ENCODE peak calls at places on chromosome 18, in eight cellular contexts. P, A, J, T, Z, H, C and E are unnamed samples.

GRCh38 chr18:63258749-63259580 is 60.6 kb downstream of the BCL2 start:
- DNase-seq in H (no peak), A (no peak), P (no peak), J (no peak), T (no peak), C (no peak), Z (no peak), E (peak; percentile 8)

GRCh38 chr18:38459086-38459485 is 893.5 kb upstream of the CELF4 start:
- DNase-seq in Z (no peak), T (no peak), P (no peak), J (peak; percentile 9), A (no peak), H (no peak), C (no peak), E (no peak)

GRCh38 chr18:76923485-76924085 is 101.2 kb downstream of the ZNF236 start:
- DNase-seq in Z (no peak), P (peak; percentile 65), H (no peak), C (peak; percentile 42), T (peak; percentile 77), A (peak; percentile 45), J (no peak), E (peak; percentile 63)

GRCh38 chr18:75213610-75214009 is 3.0 kb downstream of the TSHZ1 start:
- DNase-seq in Z (no peak), H (no peak), A (no peak), T (no peak), C (peak; percentile 14), P (no peak), J (no peak), E (no peak)

GRCh38 chr18:44765451-44765850 is 84.8 kb downstream of the SETBP1 start:
- DNase-seq in H (no peak), T (no peak), A (no peak), J (no peak), C (no peak), Z (no peak), P (no peak), E (no peak)

GRCh38 chr18:50268022-50268747 is 1.9 kb upstream of the CFAP53 start:
- DNase-seq in P (peak; percentile 94), Z (peak; percentile 91), J (peak; percentile 79), H (peak; percentile 72), T (peak; percentile 95), A (peak; percentile 79), C (no peak), E (peak; percentile 92)

GRCh38 chr18:78639597-78639950 is 340.0 kb upstream of the SALL3 start:
- DNase-seq in A (no peak), J (no peak), Z (peak; percentile 27), C (no peak), H (no peak), P (no peak), T (no peak), E (no peak)

GRCh38 chr18:9673296-9674251 is 34.5 kb upstream of the RAB31 start:
- DNase-seq in T (no peak), C (peak; percentile 74), H (no peak), P (peak; percentile 57), J (no peak), Z (no peak), A (peak; percentile 85), E (peak; percentile 51)

GRCh38 chr18:50439460-50440015 is 64.7 kb downstream of the SKA1 start:
- DNase-seq in J (no peak), C (no peak), P (no peak), A (no peak), Z (no peak), H (no peak), T (no peak), E (no peak)

GRCh38 chr18:58549814-58550339 is 79.0 kb downstream of the ALPK2 start:
- DNase-seq in A (no peak), Z (no peak), P (no peak), J (no peak), H (no peak), C (no peak), T (no peak), E (no peak)

GRCh38 chr18:70072678-70073077 is 125.0 kb upstream of the CD226 start:
- DNase-seq in H (no peak), T (no peak), C (no peak), Z (no peak), A (no peak), P (no peak), J (no peak), E (no peak)

GRCh38 chr18:77165489-77166415 is 33.2 kb upstream of the MBP start:
- DNase-seq in H (no peak), Z (peak; percentile 67), C (no peak), A (peak; percentile 16), J (peak; percentile 84), T (no peak), P (no peak), E (no peak)

GRCh38 chr18:13281406-13281805 is 62.8 kb downstream of the LDLRAD4 start:
- DNase-seq in T (no peak), Z (no peak), A (no peak), C (no peak), H (no peak), P (no peak), J (no peak), E (no peak)

GRCh38 chr18:9615973-9616559 is 1.7 kb upstream of the PPP4R1 start:
- DNase-seq in C (no peak), J (no peak), Z (no peak), A (no peak), T (no peak), H (no peak), P (no peak), E (no peak)

GRCh38 chr18:76875390-76876330 is 53.3 kb downstream of the ZNF236 start:
- DNase-seq in A (peak; percentile 76), C (peak; percentile 39), J (peak; percentile 20), H (peak; percentile 28), T (peak; percentile 69), P (peak; percentile 65), Z (no peak), E (peak; percentile 65)

GRCh38 chr18:66826211-66826610 is 222.3 kb upstream of the CDH19 start:
- DNase-seq in P (no peak), Z (no peak), C (no peak), A (no peak), T (no peak), H (no peak), J (no peak), E (no peak)

GRCh38 chr18:27599202-27599829 is 414.2 kb upstream of the CHST9 start:
- DNase-seq in A (peak; percentile 65), H (no peak), T (peak; percentile 68), J (peak; percentile 24), Z (peak; percentile 59), C (peak; percentile 18), P (peak; percentile 50), E (peak; percentile 54)

GRCh38 chr18:3931013-3931315 is 481.0 kb downstream of the TGIF1 start:
- DNase-seq in T (no peak), Z (no peak), A (no peak), H (no peak), C (no peak), P (no peak), J (no peak), E (no peak)

GRCh38 chr18:75638597-75639467 is 211.3 kb upstream of the SMIM21 start:
- DNase-seq in J (no peak), Z (no peak), A (no peak), H (no peak), T (no peak), C (no peak), P (peak; percentile 74), E (peak; percentile 85)

GRCh38 chr18:396251-396555 is 104.3 kb downstream of the COLEC12 start:
- DNase-seq in A (no peak), P (no peak), T (no peak), H (no peak), J (no peak), Z (no peak), C (no peak), E (no peak)

GRCh38 chr18:61308009-61308408 is 25.2 kb upstream of the CDH20 start:
- DNase-seq in C (peak; percentile 7), J (no peak), H (no peak), A (no peak), Z (no peak), T (no peak), P (no peak), E (no peak)

GRCh38 chr18:11037841-11038240 is 111.5 kb downstream of the PIEZO2 start:
- DNase-seq in A (no peak), P (no peak), H (no peak), Z (no peak), T (no peak), C (no peak), J (no peak), E (no peak)

GRCh38 chr18:51128533-51128932 is 68.9 kb downstream of the MEX3C start:
- DNase-seq in A (no peak), P (no peak), Z (no peak), T (no peak), J (no peak), C (peak; percentile 67), H (no peak), E (no peak)

GRCh38 chr18:5417342-5417741 is 121.8 kb upstream of the ZBTB14 start:
- DNase-seq in A (peak; percentile 75), P (no peak), J (no peak), T (no peak), H (no peak), C (no peak), Z (peak; percentile 62), E (no peak)

GRCh38 chr18:36903215-36903928 is 74.4 kb downstream of the KIAA1328 start:
- DNase-seq in Z (no peak), T (no peak), A (no peak), H (no peak), P (no peak), C (no peak), J (no peak), E (no peak)

GRCh38 chr18:51339866-51340265 is 142.4 kb upstream of the MEX3C start:
- DNase-seq in P (no peak), H (no peak), Z (no peak), A (no peak), C (peak; percentile 37), J (no peak), T (no peak), E (no peak)

GRCh38 chr18:23847321-23847986 is 158.2 kb downstream of the LAMA3 start:
- DNase-seq in Z (no peak), C (no peak), J (no peak), H (no peak), T (no peak), P (no peak), A (no peak), E (no peak)